ENCODE peak calls at places on chromosome 10, in four cellular contexts. B is HepG2, S is K562, P is GM12878. O is an unnamed sample.

GRCh38 chr10:47042815-47043750 is 131.9 kb downstream of the PTPN20 start:
- DNase-seq in P (no peak), B (no peak), S (no peak), O (no peak)

GRCh38 chr10:124315599-124316270 is 103.0 kb downstream of the OAT start:
- DNase-seq in B (no peak), S (no peak), P (no peak), O (no peak)

GRCh38 chr10:48364659-48365405 is 58.4 kb downstream of the MAPK8 start:
- DNase-seq in P (no peak), S (no peak), B (peak; percentile 20), O (no peak)

GRCh38 chr10:17181751-17182150 is 19.7 kb downstream of the TRDMT1 start:
- DNase-seq in S (no peak), B (no peak), P (no peak), O (no peak)

GRCh38 chr10:89543841-89544240 is 8.4 kb upstream of the SLC16A12 start:
- DNase-seq in P (no peak), B (peak; percentile 12), S (no peak), O (no peak)

GRCh38 chr10:87760195-87760905 is 57.7 kb downstream of the ATAD1 start:
- DNase-seq in B (no peak), P (no peak), S (no peak), O (no peak)

GRCh38 chr10:122878799-122879338 is 512 bp downstream of the FAM24B start:
- DNase-seq in B (peak; percentile 25), P (no peak), S (no peak), O (peak; percentile 28)

GRCh38 chr10:22324893-22325271 is 4.0 kb downstream of the BMI1 start:
- DNase-seq in S (no peak), B (no peak), P (no peak), O (no peak)

GRCh38 chr10:49288341-49289065 is 10.5 kb upstream of the C10orf71 start:
- DNase-seq in B (no peak), P (no peak), S (no peak), O (no peak)

GRCh38 chr10:120131183-120131582 is 238.7 kb downstream of the SEC23IP start:
- DNase-seq in S (no peak), B (no peak), P (no peak), O (peak; percentile 9)

GRCh38 chr10:75406158-75407065 is 4.8 kb upstream of the ZNF503 start:
- DNase-seq in P (no peak), B (no peak), S (no peak), O (no peak)

GRCh38 chr10:50335397-50335796 is 84.1 kb upstream of the ASAH2 start:
- DNase-seq in S (no peak), B (no peak), P (no peak), O (no peak)

GRCh38 chr10:44830022-44830421 is 81.1 kb upstream of the TMEM72 start:
- DNase-seq in B (no peak), S (no peak), P (no peak), O (no peak)

GRCh38 chr10:6927001-6927400 is 346.9 kb upstream of the PRKCQ start:
- DNase-seq in P (no peak), S (no peak), B (no peak), O (no peak)

GRCh38 chr10:70330671-70331070 is 46.9 kb upstream of the NPFFR1 start:
- DNase-seq in P (no peak), B (no peak), S (no peak), O (no peak)

GRCh38 chr10:98467506-98468318 is 21.0 kb upstream of the HPS1 start:
- DNase-seq in S (peak; percentile 78), P (peak; percentile 50), B (peak; percentile 79), O (peak; percentile 90)

GRCh38 chr10:30057421-30057841 is 2.0 kb downstream of the JCAD start:
- DNase-seq in B (no peak), S (no peak), P (no peak), O (peak; percentile 58)

GRCh38 chr10:50540069-50540825 is 83.5 kb downstream of the SGMS1 start:
- DNase-seq in P (no peak), B (no peak), S (no peak), O (no peak)

GRCh38 chr10:78062296-78062695 is 28.6 kb downstream of the RPS24 start:
- DNase-seq in B (no peak), S (no peak), P (no peak), O (no peak)

GRCh38 chr10:32143302-32143847 is 87.2 kb upstream of the KIF5B start:
- DNase-seq in S (no peak), P (no peak), B (no peak), O (no peak)

GRCh38 chr10:32142646-32143045 is 86.4 kb upstream of the KIF5B start:
- DNase-seq in S (no peak), P (no peak), B (no peak), O (no peak)

GRCh38 chr10:32140403-32140802 is 84.2 kb upstream of the KIF5B start:
- DNase-seq in B (no peak), S (no peak), P (no peak), O (no peak)

GRCh38 chr10:32141018-32141807 is 85.0 kb upstream of the KIF5B start:
- DNase-seq in P (no peak), S (no peak), B (no peak), O (no peak)

DNA sequence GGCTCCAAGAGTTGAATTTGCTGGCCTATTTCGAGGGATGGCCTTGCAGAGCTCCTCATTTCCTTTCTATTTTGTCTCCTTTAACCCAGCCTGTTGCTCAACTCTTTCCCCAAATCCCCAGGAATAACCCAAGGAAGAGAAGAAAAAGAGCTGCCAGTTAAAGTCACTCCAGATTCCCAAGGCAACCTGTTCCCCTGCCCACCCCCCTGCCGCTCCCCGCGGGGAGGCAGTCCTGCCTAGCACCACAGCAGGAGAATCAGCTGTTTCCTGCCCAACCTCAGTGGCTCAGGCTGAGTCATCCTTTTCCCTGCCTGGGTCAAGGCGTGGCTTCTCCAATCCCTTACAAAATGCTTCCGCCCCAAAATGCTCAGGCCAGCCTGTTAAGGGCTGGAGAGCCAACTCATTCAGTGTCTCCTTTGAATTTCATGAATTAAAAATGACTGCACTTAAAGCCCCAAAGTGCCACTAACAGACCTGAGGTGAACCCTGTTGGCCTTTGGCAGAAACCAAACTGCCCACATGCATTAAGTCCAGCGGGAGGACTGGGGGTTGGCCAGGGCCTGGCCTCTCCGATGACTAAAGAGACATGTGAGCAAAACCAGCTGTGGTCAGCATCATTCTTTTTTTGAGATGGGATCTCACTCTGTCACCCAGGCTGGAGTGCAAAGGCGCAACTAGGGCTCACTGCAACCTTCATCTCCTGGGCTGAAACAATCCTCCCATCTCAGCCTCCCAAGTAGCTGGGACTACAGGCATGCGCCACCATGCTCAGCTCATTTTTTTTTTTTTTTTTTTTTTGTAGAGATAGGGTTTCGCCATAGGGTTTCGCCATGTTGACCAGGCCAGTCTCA is 83.2 kb upstream of the KIF5B start:
- DNase-seq in P (no peak), B (peak; percentile 57), S (peak; percentile 86), O (peak; percentile 90)
- TF ChIP-seq CHD4 in P (no peak), B (no peak), S (no peak), O (no peak)

GRCh38 chr10:36679554-36679953 is 445.8 kb upstream of the ANKRD30A start:
- DNase-seq in P (no peak), B (no peak), S (no peak), O (no peak)

GRCh38 chr10:36677170-36677768 is 448.1 kb upstream of the ANKRD30A start:
- DNase-seq in S (no peak), P (no peak), B (no peak), O (no peak)

GRCh38 chr10:36676321-36677169 is 448.9 kb upstream of the ANKRD30A start:
- DNase-seq in B (no peak), P (no peak), S (no peak), O (no peak)

GRCh38 chr10:36671607-36672006 is 453.8 kb upstream of the ANKRD30A start:
- DNase-seq in P (no peak), B (no peak), S (no peak), O (no peak)

GRCh38 chr10:36675458-36675880 is 449.9 kb upstream of the ANKRD30A start:
- DNase-seq in B (no peak), P (no peak), S (no peak), O (peak; percentile 57)
- TF ChIP-seq MAX in B (no peak), P (no peak), S (no peak), O (peak; percentile 39)

GRCh38 chr10:26859241-26860025 is 1.3 kb downstream of the ABI1 start:
- DNase-seq in B (peak; percentile 22), S (no peak), P (no peak), O (no peak)

GRCh38 chr10:26857991-26858706 is 2.6 kb downstream of the ABI1 start:
- DNase-seq in P (peak; percentile 68), S (no peak), B (no peak), O (no peak)

GRCh38 chr10:26855186-26855585 is 5.6 kb downstream of the ABI1 start:
- DNase-seq in S (no peak), B (no peak), P (no peak), O (no peak)

GRCh38 chr10:26858707-26859034 is 2.1 kb downstream of the ABI1 start:
- DNase-seq in B (no peak), S (no peak), P (no peak), O (no peak)

GRCh38 chr10:26854524-26854923 is 6.2 kb downstream of the ABI1 start:
- DNase-seq in S (no peak), P (no peak), B (peak; percentile 29), O (no peak)
- TF ChIP-seq CHD4 in S (no peak), P (no peak), B (no peak), O (no peak)

GRCh38 chr10:43076311-43076875 is 476 bp upstream of the RET start:
- DNase-seq in B (no peak), P (no peak), S (peak; percentile 29), O (peak; percentile 42)

GRCh38 chr10:43078175-43078985 is 1.5 kb downstream of the RET start:
- DNase-seq in B (no peak), P (no peak), S (no peak), O (peak; percentile 17)

GRCh38 chr10:43075612-43076003 is 1.3 kb upstream of the RET start:
- DNase-seq in S (peak; percentile 56), P (no peak), B (no peak), O (peak; percentile 48)

GRCh38 chr10:43077421-43078171 is 727 bp downstream of the RET start:
- DNase-seq in P (no peak), B (no peak), S (no peak), O (no peak)

DNA sequence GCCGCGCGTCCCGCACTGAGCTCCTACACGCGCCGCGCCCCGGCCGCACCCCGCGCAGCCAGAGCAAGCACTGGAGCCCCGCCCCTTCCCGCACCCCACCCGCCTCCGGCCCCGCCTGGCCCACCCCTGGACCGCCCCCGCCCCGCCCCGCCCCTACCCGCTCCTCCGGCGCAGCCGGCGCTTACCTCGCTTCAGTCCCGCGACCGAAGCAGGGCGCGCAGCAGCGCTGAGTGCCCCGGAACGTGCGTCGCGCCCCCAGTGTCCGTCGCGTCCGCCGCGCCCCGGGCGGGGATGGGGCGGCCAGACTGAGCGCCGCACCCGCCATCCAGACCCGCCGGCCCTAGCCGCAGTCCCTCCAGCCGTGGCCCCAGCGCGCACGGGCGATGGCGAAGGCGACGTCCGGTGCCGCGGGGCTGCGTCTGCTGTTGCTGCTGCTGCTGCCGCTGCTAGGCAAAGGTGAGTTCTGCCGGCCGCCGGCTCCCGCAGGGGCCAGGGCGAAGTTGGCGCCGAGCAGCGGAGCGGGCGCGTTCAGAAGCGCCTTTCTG is at the start of gene RET:
- DNase-seq in S (peak; percentile 94), B (no peak), P (no peak), O (peak; percentile 28)
- TF ChIP-seq MAX in S (no peak), B (no peak), P (no peak), O (no peak)

DNA sequence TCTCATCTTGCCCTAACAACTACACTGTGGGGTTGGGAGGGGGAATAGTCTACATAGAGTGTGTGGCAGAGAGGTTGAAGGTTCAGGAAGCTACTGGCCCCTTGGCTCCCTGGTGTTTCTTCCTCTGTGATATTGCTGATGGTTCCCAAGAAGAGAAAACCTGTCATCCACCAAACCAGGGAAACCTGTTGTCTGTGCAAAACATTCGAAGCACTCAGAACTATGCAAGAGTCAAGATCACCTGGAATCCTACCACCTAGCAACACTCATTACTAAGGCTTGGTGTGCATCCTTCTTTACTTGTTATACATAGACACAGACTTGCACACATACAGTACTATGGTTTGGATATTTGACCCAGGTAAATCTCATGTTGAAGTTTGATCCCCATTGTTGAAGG is 46.5 kb upstream of the MKI67 start:
- DNase-seq in S (no peak), P (no peak), B (no peak), O (no peak)
- TF ChIP-seq CHD4 in S (no peak), P (no peak), B (no peak), O (no peak)

O was measured in A549.